ENCODE peak calls at places on chromosomes 12 and 14, in five cellular contexts. B is uterus, H is pancreas, M is body of pancreas, D is Peyer's patch. K is an unnamed sample. For H3K4me1, H3K36me3 and H3K9me3, the result is how much of the 10 kb centered on the place peaks cover.

GRCh38 chr12:65761301-65761700 is 63.0 kb upstream of the HMGA2 start:
- DNase-seq in B (no peak), H (no peak), M (no peak), D (no peak), K (no peak)

GRCh38 chr12:25436206-25436912 is 116.7 kb downstream of the LMNTD1 start:
- DNase-seq in B (no peak), H (no peak), M (peak), D (no peak), K (peak)

GRCh38 chr12:80838708-80839107 is 99.0 kb downstream of the LIN7A start:
- DNase-seq in B (no peak), H (no peak), M (no peak), D (no peak), K (no peak)

GRCh38 chr14:60002819-60003492 is 83.0 kb downstream of the LRRC9 start:
- DNase-seq in B (peak), H (peak), M (peak), D (no peak), K (no peak)

GRCh38 chr14:23141706-23142467 is 22.8 kb upstream of the CEBPE start:
- DNase-seq in B (peak), H (peak), M (peak), D (no peak), K (no peak)

GRCh38 chr14:46279327-46279726 is 372.3 kb downstream of the RPL10L start:
- DNase-seq in B (no peak), H (no peak), M (no peak), D (no peak), K (no peak)

GRCh38 chr12:16012086-16012485 is 101.0 kb downstream of the DERA start:
- DNase-seq in B (peak), H (peak), M (peak), D (no peak), K (no peak)

GRCh38 chr12:64820593-64820992 is 3.9 kb upstream of the TBC1D30 start:
- DNase-seq in B (no peak), H (no peak), M (no peak), D (no peak), K (no peak)

GRCh38 chr14:64983439-64984310 is 3.0 kb upstream of the FNTB start:
- DNase-seq in B (no peak), H (no peak), M (peak), D (no peak), K (peak)

GRCh38 chr12:95653761-95654546 is 102.7 kb upstream of the USP44 start:
- DNase-seq in B (no peak), H (no peak), M (peak), D (no peak), K (peak)

DNA sequence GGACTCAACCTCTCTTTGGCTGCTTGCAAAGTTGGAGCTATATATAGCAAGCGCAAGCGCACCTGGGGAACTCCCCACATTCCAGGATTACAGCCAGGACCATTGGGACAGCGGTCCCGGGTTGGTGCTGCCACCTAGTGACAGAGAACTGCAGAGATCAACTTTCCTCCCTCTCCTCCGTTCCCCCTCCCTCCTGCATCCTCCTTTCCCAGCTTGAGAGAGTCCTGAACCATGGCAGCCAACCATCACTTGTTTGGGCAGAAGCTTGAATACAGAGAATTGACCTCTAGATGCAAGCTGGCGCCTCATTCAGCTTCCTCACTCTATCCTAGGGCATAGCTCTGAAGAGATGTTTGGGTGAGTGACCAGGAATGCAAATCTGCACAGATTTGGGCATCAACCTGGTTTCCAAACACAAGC is 17.4 kb upstream of the FLVCR2 start:
- DNase-seq in B (peak), H (peak), M (peak), D (peak), K (no peak)
- H3K4me1 ChIP-seq in B (under half), H (under half), M (under half), D (under half), K (under half)

GRCh38 chr12:57300961-57301584 is 50.1 kb upstream of the STAC3 start:
- DNase-seq in B (no peak), H (no peak), M (no peak), D (no peak), K (no peak)

GRCh38 chr12:57299514-57300016 is 48.6 kb upstream of the STAC3 start:
- DNase-seq in B (no peak), H (no peak), M (no peak), D (no peak), K (no peak)

DNA sequence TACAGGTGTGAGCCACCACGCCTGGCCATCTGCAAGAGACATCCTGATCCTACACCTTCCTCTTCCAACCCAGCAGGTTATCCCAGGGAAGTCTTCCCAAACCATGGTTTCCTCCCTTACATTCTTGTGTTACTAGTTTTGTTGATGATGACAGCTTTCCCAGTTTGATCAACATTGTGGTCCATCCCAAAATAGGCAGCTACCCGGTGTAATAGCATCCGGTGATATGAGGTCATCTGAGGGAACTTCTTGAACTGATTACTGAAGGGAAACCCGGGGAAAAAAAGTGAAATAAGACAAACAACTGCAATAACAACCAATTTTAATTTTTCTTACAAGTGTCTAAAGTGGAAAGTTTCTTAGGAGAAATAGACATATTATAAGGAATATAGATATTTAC is 45.3 kb upstream of the STAC3 start:
- DNase-seq in B (no peak), H (no peak), M (no peak), D (no peak), K (no peak)
- H3K36me3 ChIP-seq in B (under half), H (under half), M (under half), D (half or more), K (under half)

GRCh38 chr12:132945806-132946506 is 10.2 kb downstream of the ZNF605 start:
- DNase-seq in B (no peak), H (no peak), M (no peak), D (no peak), K (no peak)

GRCh38 chr12:132946507-132946820 is 9.6 kb downstream of the ZNF605 start:
- DNase-seq in B (no peak), H (no peak), M (no peak), D (no peak), K (no peak)

GRCh38 chr12:132941336-132941954 is 14.7 kb downstream of the ZNF605 start:
- DNase-seq in B (no peak), H (no peak), M (no peak), D (no peak), K (no peak)

GRCh38 chr12:132940071-132940719 is 15.9 kb downstream of the ZNF605 start:
- DNase-seq in B (no peak), H (no peak), M (no peak), D (no peak), K (no peak)

DNA sequence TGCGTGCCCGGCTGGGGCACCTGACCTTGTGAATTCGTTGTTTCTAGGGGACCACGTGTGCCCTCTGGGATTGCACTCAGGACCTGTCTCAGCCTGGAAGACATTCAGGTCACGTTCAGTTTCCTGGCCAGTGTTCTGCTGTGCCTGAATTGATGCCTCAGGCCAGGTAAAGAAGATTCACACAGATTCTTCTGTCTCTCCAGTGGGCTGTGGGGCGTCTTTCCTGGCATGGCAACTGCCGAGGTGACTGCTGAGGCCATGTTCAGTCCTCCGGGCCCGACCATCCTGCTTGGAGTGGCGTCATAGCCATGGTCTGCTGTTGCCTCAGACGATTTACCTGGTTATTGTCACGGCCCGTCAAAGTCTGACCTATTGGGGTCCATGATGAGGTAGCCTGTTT is 13.5 kb downstream of the ZNF605 start:
- DNase-seq in B (no peak), H (no peak), M (no peak), D (no peak), K (no peak)
- H3K9me3 ChIP-seq in B (under half), H (under half), M (half or more), D (under half), K (under half)

GRCh38 chr14:72617391-72618011 is 276.4 kb downstream of the DPF3 start:
- DNase-seq in B (no peak), H (no peak), M (no peak), D (no peak), K (no peak)
- H3K4me1 ChIP-seq in B (under half), H (under half), M (under half), D (under half), K (under half)

DNA sequence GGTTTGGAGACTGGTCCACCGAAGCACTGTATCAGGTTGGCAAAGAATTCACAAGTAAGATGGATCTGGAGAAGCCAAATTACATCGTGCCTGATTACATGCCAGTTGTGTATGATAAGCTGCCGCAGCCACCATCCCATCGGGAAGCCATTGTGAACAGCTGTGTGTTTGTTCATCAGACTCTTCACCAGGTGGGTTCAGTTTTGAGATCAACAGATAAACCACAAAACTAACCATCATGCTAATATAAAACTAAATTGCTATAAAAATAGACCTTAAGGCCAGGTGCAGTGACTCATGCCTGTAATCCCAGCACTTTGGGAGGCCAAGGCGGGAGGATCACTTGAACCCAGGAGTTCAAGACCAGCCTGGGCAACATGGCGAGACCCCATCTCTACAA is 58.9 kb downstream of the HSP90AA1 start:
- DNase-seq in B (no peak), H (no peak), M (no peak), D (no peak), K (no peak)
- H3K36me3 ChIP-seq in B (under half), H (half or more), M (half or more), D (half or more), K (half or more)

DNA sequence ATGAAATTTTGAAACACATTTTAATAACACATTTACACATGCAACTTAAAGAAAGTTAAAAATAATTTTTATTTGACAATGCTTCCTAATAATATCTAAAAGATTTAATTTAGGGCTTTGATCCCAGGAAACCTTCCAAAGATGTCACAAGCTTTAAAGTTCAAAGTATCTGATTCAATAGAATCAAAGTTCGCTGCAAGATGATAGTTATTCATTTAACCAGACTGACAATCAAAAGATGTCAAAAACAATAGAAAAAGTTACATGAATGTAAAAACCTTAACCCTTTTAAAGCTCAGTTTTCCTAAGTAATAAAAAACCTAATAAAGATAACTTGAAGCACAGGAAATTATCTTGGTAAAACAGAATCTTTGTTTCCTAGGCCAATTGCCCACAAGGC is 67.7 kb downstream of the SDR9C7 start:
- DNase-seq in B (no peak), H (no peak), M (no peak), D (no peak), K (no peak)
- H3K9me3 ChIP-seq in B (under half), H (under half), M (under half), D (under half), K (under half)

GRCh38 chr14:92552066-92552465 is 38.5 kb downstream of the RIN3 start:
- DNase-seq in B (no peak), H (no peak), M (peak), D (peak), K (no peak)
- H3K4me1 ChIP-seq in B (under half), H (under half), M (under half), D (under half), K (under half)

GRCh38 chr12:119802472-119802871 is 74.6 kb downstream of the CIT start:
- DNase-seq in B (no peak), H (no peak), M (no peak), D (no peak), K (no peak)

GRCh38 chr12:119796292-119796691 is 80.8 kb downstream of the CIT start:
- DNase-seq in B (no peak), H (no peak), M (no peak), D (no peak), K (no peak)

GRCh38 chr12:119791453-119791852 is 85.7 kb downstream of the CIT start:
- DNase-seq in B (no peak), H (no peak), M (no peak), D (no peak), K (no peak)

DNA sequence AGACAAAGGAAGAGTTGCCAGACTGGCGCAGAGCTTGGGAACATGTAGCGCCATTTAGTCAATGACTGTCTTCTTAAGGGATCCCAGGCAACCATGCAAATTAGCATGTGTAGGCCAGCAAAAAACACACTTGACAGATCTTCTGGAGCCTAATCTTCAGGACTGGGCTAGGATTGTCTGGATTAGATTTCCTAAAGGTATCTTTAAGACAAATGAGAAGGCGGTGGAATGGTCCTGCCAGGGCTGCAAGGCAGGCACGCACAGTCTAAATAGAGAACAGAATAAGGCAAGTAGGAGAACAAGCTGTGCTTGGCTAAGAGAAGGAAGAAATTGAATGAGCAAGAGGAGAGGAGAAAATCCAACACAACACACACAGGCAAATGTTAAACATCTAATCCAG is 80.0 kb downstream of the CIT start:
- DNase-seq in B (no peak), H (no peak), M (no peak), D (no peak), K (no peak)
- H3K36me3 ChIP-seq in B (under half), H (under half), M (under half), D (under half), K (under half)

DNA sequence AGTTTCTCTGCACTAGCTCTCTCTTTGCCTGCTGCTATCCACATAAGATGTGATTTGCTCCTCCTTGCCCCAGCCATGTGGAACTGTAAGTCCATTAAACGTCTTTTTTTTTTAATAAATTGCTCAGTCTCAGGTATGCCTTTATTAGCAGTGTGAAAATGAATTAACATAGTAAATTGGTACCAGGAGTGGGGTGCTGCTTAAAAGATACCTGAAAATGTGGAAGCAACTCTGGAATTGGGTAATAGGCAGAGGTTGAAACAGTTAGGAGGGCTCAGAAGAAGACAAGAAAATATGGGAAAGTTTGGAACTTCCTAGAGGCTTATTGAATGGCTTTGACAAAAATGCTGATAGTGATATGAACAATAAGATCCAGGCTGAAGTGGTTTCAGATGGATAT is 159.8 kb downstream of the FSCB start:
- DNase-seq in B (no peak), H (no peak), M (no peak), D (no peak), K (no peak)
- H3K9me3 ChIP-seq in B (under half), H (under half), M (under half), D (under half), K (under half)

DNA sequence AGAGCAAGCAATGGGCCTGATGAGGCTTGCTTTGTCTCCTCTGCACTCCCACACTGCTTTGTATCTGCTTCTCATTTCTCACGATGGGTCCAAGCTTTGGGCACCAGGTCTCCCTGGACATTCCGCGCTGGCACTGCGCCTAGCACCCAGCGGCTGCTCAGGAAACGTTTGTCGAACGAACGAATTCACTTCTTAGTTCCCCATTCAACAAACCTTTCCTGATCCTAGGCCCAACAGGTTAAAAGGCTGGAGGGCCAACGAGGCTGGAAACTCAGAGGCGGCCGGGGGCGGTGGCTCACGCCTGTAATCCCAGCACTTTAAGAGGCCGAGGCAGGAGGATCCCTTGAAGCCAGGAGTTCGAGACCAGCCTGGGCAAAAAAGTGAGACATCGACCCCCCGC is 1.0 kb upstream of the GLRX5 start:
- DNase-seq in B (no peak), H (no peak), M (no peak), D (no peak), K (no peak)
- H3K4me1 ChIP-seq in B (under half), H (under half), M (half or more), D (under half), K (under half)

K was measured in naive thymus-derived CD4-positive, alpha-beta T cell.